ENCODE peak calls at places on chromosomes 16 and 17, in ten cellular contexts. One of them, this sample, is unnamed.

GRCh38 chr17:81514735-81515529 is 2.3 kb upstream of the ACTG1 start:
- DNase-seq in GM12878: no peak
- DNase-seq in cardiac muscle cell: peak; percentile 90
- DNase-seq in NCI-H2081: peak; percentile 78
- DNase-seq in activated T-cell treated with anti-CD3 and anti-CD28 coated beads, Interleukin-2, amount 50 U/mL, for 48 hours: peak; percentile 83
- DNase-seq in NCI-H1105: peak; percentile 40
- DNase-seq in EL: peak; percentile 87
- DNase-seq in stimulated activated effector memory CD8-positive, alpha-beta T cell treated with anti-CD3 and anti-CD28 coated beads, Interleukin-12 subunit alpha, Interleukin-12 subunit beta, amount 100 ng/mL, for 72 hours: peak; percentile 83
- DNase-seq in epithelial cell of esophagus: peak; percentile 83
- DNase-seq in DMS153: peak; percentile 80
- DNase-seq in this sample: peak; percentile 57

GRCh38 chr16:27363797-27364196 is 38.2 kb upstream of the IL21R start:
- DNase-seq in GM12878: no peak
- DNase-seq in cardiac muscle cell: no peak
- DNase-seq in NCI-H2081: no peak
- DNase-seq in activated T-cell treated with anti-CD3 and anti-CD28 coated beads, Interleukin-2, amount 50 U/mL, for 48 hours: no peak
- DNase-seq in NCI-H1105: peak; percentile 21
- DNase-seq in EL: no peak
- DNase-seq in stimulated activated effector memory CD8-positive, alpha-beta T cell treated with anti-CD3 and anti-CD28 coated beads, Interleukin-12 subunit alpha, Interleukin-12 subunit beta, amount 100 ng/mL, for 72 hours: no peak
- DNase-seq in epithelial cell of esophagus: peak; percentile 46
- DNase-seq in DMS153: no peak
- DNase-seq in this sample: no peak

GRCh38 chr17:63785556-63785955 is 11.6 kb downstream of the DDX42 start:
- DNase-seq in GM12878: no peak
- DNase-seq in cardiac muscle cell: peak; percentile 29
- DNase-seq in NCI-H2081: no peak
- DNase-seq in activated T-cell treated with anti-CD3 and anti-CD28 coated beads, Interleukin-2, amount 50 U/mL, for 48 hours: no peak
- DNase-seq in NCI-H1105: no peak
- DNase-seq in EL: peak; percentile 42
- DNase-seq in stimulated activated effector memory CD8-positive, alpha-beta T cell treated with anti-CD3 and anti-CD28 coated beads, Interleukin-12 subunit alpha, Interleukin-12 subunit beta, amount 100 ng/mL, for 72 hours: no peak
- DNase-seq in epithelial cell of esophagus: peak; percentile 72
- DNase-seq in DMS153: no peak
- DNase-seq in this sample: no peak

GRCh38 chr17:40122466-40122943 is 734 bp downstream of the MSL1 start:
- DNase-seq in GM12878: no peak
- DNase-seq in cardiac muscle cell: peak; percentile 58
- DNase-seq in NCI-H2081: no peak
- DNase-seq in activated T-cell treated with anti-CD3 and anti-CD28 coated beads, Interleukin-2, amount 50 U/mL, for 48 hours: peak; percentile 65
- DNase-seq in NCI-H1105: no peak
- DNase-seq in EL: peak; percentile 52
- DNase-seq in stimulated activated effector memory CD8-positive, alpha-beta T cell treated with anti-CD3 and anti-CD28 coated beads, Interleukin-12 subunit alpha, Interleukin-12 subunit beta, amount 100 ng/mL, for 72 hours: no peak
- DNase-seq in epithelial cell of esophagus: peak; percentile 53
- DNase-seq in DMS153: no peak
- DNase-seq in this sample: no peak

GRCh38 chr16:30637952-30638351 is 12.8 kb upstream of the PRR14 start:
- DNase-seq in GM12878: no peak
- DNase-seq in cardiac muscle cell: peak; percentile 57
- DNase-seq in NCI-H2081: no peak
- DNase-seq in activated T-cell treated with anti-CD3 and anti-CD28 coated beads, Interleukin-2, amount 50 U/mL, for 48 hours: no peak
- DNase-seq in NCI-H1105: peak; percentile 8
- DNase-seq in EL: peak; percentile 65
- DNase-seq in stimulated activated effector memory CD8-positive, alpha-beta T cell treated with anti-CD3 and anti-CD28 coated beads, Interleukin-12 subunit alpha, Interleukin-12 subunit beta, amount 100 ng/mL, for 72 hours: no peak
- DNase-seq in epithelial cell of esophagus: peak; percentile 72
- DNase-seq in DMS153: peak; percentile 16
- DNase-seq in this sample: peak; percentile 31

GRCh38 chr16:12020007-12020406 is 43.5 kb downstream of the SNX29 start:
- DNase-seq in GM12878: no peak
- DNase-seq in cardiac muscle cell: no peak
- DNase-seq in NCI-H2081: no peak
- DNase-seq in activated T-cell treated with anti-CD3 and anti-CD28 coated beads, Interleukin-2, amount 50 U/mL, for 48 hours: no peak
- DNase-seq in NCI-H1105: no peak
- DNase-seq in EL: no peak
- DNase-seq in stimulated activated effector memory CD8-positive, alpha-beta T cell treated with anti-CD3 and anti-CD28 coated beads, Interleukin-12 subunit alpha, Interleukin-12 subunit beta, amount 100 ng/mL, for 72 hours: no peak
- DNase-seq in epithelial cell of esophagus: no peak
- DNase-seq in DMS153: no peak
- DNase-seq in this sample: no peak

GRCh38 chr17:16887523-16888095 is 84.3 kb downstream of the TNFRSF13B start:
- DNase-seq in GM12878: no peak
- DNase-seq in cardiac muscle cell: no peak
- DNase-seq in NCI-H2081: no peak
- DNase-seq in activated T-cell treated with anti-CD3 and anti-CD28 coated beads, Interleukin-2, amount 50 U/mL, for 48 hours: peak; percentile 5
- DNase-seq in NCI-H1105: no peak
- DNase-seq in EL: no peak
- DNase-seq in stimulated activated effector memory CD8-positive, alpha-beta T cell treated with anti-CD3 and anti-CD28 coated beads, Interleukin-12 subunit alpha, Interleukin-12 subunit beta, amount 100 ng/mL, for 72 hours: no peak
- DNase-seq in epithelial cell of esophagus: no peak
- DNase-seq in DMS153: no peak
- DNase-seq in this sample: no peak

GRCh38 chr17:16214190-16215001 is 938 bp downstream of the NCOR1 start:
- DNase-seq in GM12878: no peak
- DNase-seq in cardiac muscle cell: no peak
- DNase-seq in NCI-H2081: no peak
- DNase-seq in activated T-cell treated with anti-CD3 and anti-CD28 coated beads, Interleukin-2, amount 50 U/mL, for 48 hours: no peak
- DNase-seq in NCI-H1105: no peak
- DNase-seq in EL: no peak
- DNase-seq in stimulated activated effector memory CD8-positive, alpha-beta T cell treated with anti-CD3 and anti-CD28 coated beads, Interleukin-12 subunit alpha, Interleukin-12 subunit beta, amount 100 ng/mL, for 72 hours: peak; percentile 30
- DNase-seq in epithelial cell of esophagus: peak; percentile 31
- DNase-seq in DMS153: no peak
- DNase-seq in this sample: no peak

GRCh38 chr17:29574732-29575510 is 6.4 kb downstream of the TP53I13 start:
- DNase-seq in GM12878: no peak
- DNase-seq in cardiac muscle cell: no peak
- DNase-seq in NCI-H2081: no peak
- DNase-seq in activated T-cell treated with anti-CD3 and anti-CD28 coated beads, Interleukin-2, amount 50 U/mL, for 48 hours: no peak
- DNase-seq in NCI-H1105: no peak
- DNase-seq in EL: no peak
- DNase-seq in stimulated activated effector memory CD8-positive, alpha-beta T cell treated with anti-CD3 and anti-CD28 coated beads, Interleukin-12 subunit alpha, Interleukin-12 subunit beta, amount 100 ng/mL, for 72 hours: no peak
- DNase-seq in epithelial cell of esophagus: no peak
- DNase-seq in DMS153: no peak
- DNase-seq in this sample: no peak

GRCh38 chr17:60188727-60189126 is 39.0 kb downstream of the CA4 start:
- DNase-seq in GM12878: no peak
- DNase-seq in cardiac muscle cell: no peak
- DNase-seq in NCI-H2081: no peak
- DNase-seq in activated T-cell treated with anti-CD3 and anti-CD28 coated beads, Interleukin-2, amount 50 U/mL, for 48 hours: no peak
- DNase-seq in NCI-H1105: no peak
- DNase-seq in EL: no peak
- DNase-seq in stimulated activated effector memory CD8-positive, alpha-beta T cell treated with anti-CD3 and anti-CD28 coated beads, Interleukin-12 subunit alpha, Interleukin-12 subunit beta, amount 100 ng/mL, for 72 hours: no peak
- DNase-seq in epithelial cell of esophagus: no peak
- DNase-seq in DMS153: no peak
- DNase-seq in this sample: no peak